ENCODE peak calls at places on chromosomes 6 and 20, in six cellular contexts. V, S, F, A, M and O are unnamed samples.

GRCh38 chr6:152309648-152310047 is 327.5 kb downstream of the SYNE1 start:
- DNase-seq in M (no peak), S (no peak), F (no peak), A (no peak), V (peak), O (no peak)

GRCh38 chr6:106050538-106050937 is 35.6 kb upstream of the PRDM1 start:
- DNase-seq in S (peak), M (no peak), A (no peak), V (no peak), F (no peak), O (no peak)

GRCh38 chr6:37588745-37589139 is 89.0 kb upstream of the CCDC167 start:
- DNase-seq in F (no peak), A (no peak), V (no peak), M (no peak), S (no peak), O (no peak)

GRCh38 chr6:31053873-31054272 is 43.6 kb downstream of the MUC22 start:
- DNase-seq in V (no peak), F (no peak), M (no peak), A (peak), S (no peak), O (no peak)

GRCh38 chr6:167554854-167555253 is 230.0 kb downstream of the TTLL2 start:
- DNase-seq in F (no peak), A (no peak), M (no peak), S (no peak), V (no peak), O (no peak)

GRCh38 chr6:19180348-19181073 is 656.7 kb upstream of the ID4 start:
- DNase-seq in S (no peak), V (no peak), F (no peak), M (peak), A (no peak), O (peak)

GRCh38 chr6:98833101-98834059 is 994 bp upstream of the POU3F2 start:
- DNase-seq in F (peak), A (peak), S (peak), M (no peak), V (peak), O (no peak)

GRCh38 chr6:170293881-170294755 is 3.2 kb upstream of the DLL1 start:
- DNase-seq in F (no peak), S (no peak), V (no peak), M (no peak), A (no peak), O (no peak)

GRCh38 chr6:5851261-5851757 is 155.4 kb downstream of the NRN1 start:
- DNase-seq in S (no peak), F (peak), A (peak), M (peak), V (peak), O (no peak)

GRCh38 chr6:112802154-112802553 is 455.0 kb downstream of the RFPL4B start:
- DNase-seq in S (peak), M (no peak), F (no peak), V (no peak), A (peak), O (no peak)

GRCh38 chr6:74717591-74717990 is 488.3 kb downstream of the COL12A1 start:
- DNase-seq in S (no peak), V (no peak), A (no peak), F (no peak), M (no peak), O (no peak)

GRCh38 chr6:105993769-105994521 is 92.2 kb upstream of the PRDM1 start:
- DNase-seq in M (no peak), A (peak), F (peak), S (peak), V (peak), O (no peak)

GRCh38 chr6:20660534-20660933 is 126.3 kb downstream of the CDKAL1 start:
- DNase-seq in A (no peak), F (no peak), S (no peak), M (no peak), V (no peak), O (no peak)

GRCh38 chr6:146790561-146791091 is 191.9 kb downstream of the ADGB start:
- DNase-seq in S (no peak), A (no peak), F (no peak), M (no peak), V (no peak), O (no peak)

GRCh38 chr6:150336299-150336698 is 32.5 kb upstream of the IYD start:
- DNase-seq in S (peak), F (no peak), M (no peak), V (no peak), A (no peak), O (no peak)

GRCh38 chr6:140811642-140812041 is 1321.1 kb upstream of the GJE1 start:
- DNase-seq in S (no peak), F (no peak), A (no peak), V (no peak), M (no peak), O (no peak)

GRCh38 chr6:41073203-41073967 is 611 bp downstream of the NFYA start:
- DNase-seq in F (peak), S (peak), M (peak), A (peak), V (peak), O (peak)

GRCh38 chr6:41077536-41077935 is 4.8 kb downstream of the NFYA start:
- DNase-seq in A (no peak), V (no peak), F (no peak), S (no peak), M (no peak), O (no peak)

GRCh38 chr6:41072836-41073202 is at the start of gene NFYA:
- DNase-seq in V (peak), A (peak), F (no peak), M (no peak), S (peak), O (no peak)

GRCh38 chr6:41073968-41074691 is 1.4 kb downstream of the NFYA start:
- DNase-seq in S (peak), A (peak), V (peak), M (no peak), F (no peak), O (no peak)

GRCh38 chr6:41074692-41075436 is 2.1 kb downstream of the NFYA start:
- DNase-seq in S (peak), V (no peak), A (no peak), F (no peak), M (no peak), O (no peak)
- H3K4me3 ChIP-seq in S (peak), V (peak), A (peak), F (peak), M (no peak), O (peak)

GRCh38 chr6:142881771-142882170 is 63.2 kb downstream of the HIVEP2 start:
- DNase-seq in M (no peak), S (peak), F (no peak), V (no peak), A (no peak), O (no peak)

GRCh38 chr6:142878407-142878806 is 66.6 kb downstream of the HIVEP2 start:
- DNase-seq in A (no peak), V (no peak), M (no peak), S (no peak), F (no peak), O (no peak)

GRCh38 chr6:142879527-142879926 is 65.4 kb downstream of the HIVEP2 start:
- DNase-seq in S (no peak), M (no peak), V (no peak), A (no peak), F (no peak), O (no peak)

GRCh38 chr6:142881290-142881689 is 63.7 kb downstream of the HIVEP2 start:
- DNase-seq in F (no peak), S (peak), V (no peak), M (no peak), A (no peak), O (no peak)

GRCh38 chr6:142879076-142879475 is 65.9 kb downstream of the HIVEP2 start:
- DNase-seq in M (no peak), S (no peak), A (no peak), V (no peak), F (no peak), O (no peak)
- H3K27ac ChIP-seq in M (no peak), S (no peak), A (no peak), V (no peak), F (no peak), O (no peak)

GRCh38 chr20:61873651-61874420 is 191.8 kb downstream of the TAF4 start:
- DNase-seq in S (no peak), V (no peak), A (no peak), F (no peak), M (no peak), O (no peak)

GRCh38 chr20:61876931-61877330 is 188.8 kb downstream of the TAF4 start:
- DNase-seq in V (no peak), F (no peak), A (no peak), M (no peak), S (no peak), O (no peak)

GRCh38 chr20:61875996-61876395 is 189.7 kb downstream of the TAF4 start:
- DNase-seq in F (no peak), M (no peak), S (no peak), A (no peak), V (no peak), O (no peak)

GRCh38 chr20:61874421-61875068 is 191.1 kb downstream of the TAF4 start:
- DNase-seq in A (peak), V (peak), F (peak), S (peak), M (no peak), O (no peak)

DNA sequence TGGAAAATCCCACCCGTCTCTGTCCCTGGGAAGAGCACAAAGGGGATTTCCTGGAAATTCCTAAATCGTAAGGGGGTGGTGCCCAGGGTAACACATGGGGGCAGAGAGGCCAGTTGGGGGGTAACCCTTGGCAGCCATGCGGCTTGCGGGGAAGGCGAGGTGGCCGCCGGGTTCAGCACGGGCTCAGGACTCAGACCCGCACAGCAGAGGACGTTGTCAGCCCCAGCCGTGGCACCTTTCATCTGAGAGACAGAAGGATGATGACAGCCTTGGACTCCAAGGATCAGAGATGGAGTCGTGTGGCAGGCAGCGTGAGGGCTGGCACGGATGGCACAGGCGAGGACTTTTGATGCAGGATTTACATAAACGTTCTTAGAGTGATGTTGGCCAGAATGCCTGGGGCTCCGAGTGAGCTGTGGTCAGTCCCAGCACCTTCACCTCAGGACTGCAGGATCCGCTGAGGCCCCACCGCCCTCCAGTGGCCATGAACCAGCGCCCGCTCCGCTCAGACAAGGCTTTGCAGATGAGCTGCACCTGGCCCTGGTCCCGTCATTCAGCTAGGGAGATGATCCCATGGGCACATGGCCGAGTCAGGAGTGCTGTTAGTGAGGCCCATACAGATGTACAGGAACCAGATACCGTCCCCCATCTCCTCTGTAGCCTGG is 190.3 kb downstream of the TAF4 start:
- DNase-seq in V (peak), A (no peak), S (no peak), F (peak), M (no peak), O (no peak)
- TF ChIP-seq CTCF in V (peak), A (no peak), S (no peak), F (peak), M (no peak), O (no peak)

GRCh38 chr6:26016326-26017275 is 54.0 kb downstream of the TRIM38 start:
- DNase-seq in V (no peak), F (peak), A (peak), S (peak), M (no peak), O (no peak)
- H3K4me3 ChIP-seq in V (no peak), F (no peak), A (peak), S (peak), M (no peak), O (peak)

DNA sequence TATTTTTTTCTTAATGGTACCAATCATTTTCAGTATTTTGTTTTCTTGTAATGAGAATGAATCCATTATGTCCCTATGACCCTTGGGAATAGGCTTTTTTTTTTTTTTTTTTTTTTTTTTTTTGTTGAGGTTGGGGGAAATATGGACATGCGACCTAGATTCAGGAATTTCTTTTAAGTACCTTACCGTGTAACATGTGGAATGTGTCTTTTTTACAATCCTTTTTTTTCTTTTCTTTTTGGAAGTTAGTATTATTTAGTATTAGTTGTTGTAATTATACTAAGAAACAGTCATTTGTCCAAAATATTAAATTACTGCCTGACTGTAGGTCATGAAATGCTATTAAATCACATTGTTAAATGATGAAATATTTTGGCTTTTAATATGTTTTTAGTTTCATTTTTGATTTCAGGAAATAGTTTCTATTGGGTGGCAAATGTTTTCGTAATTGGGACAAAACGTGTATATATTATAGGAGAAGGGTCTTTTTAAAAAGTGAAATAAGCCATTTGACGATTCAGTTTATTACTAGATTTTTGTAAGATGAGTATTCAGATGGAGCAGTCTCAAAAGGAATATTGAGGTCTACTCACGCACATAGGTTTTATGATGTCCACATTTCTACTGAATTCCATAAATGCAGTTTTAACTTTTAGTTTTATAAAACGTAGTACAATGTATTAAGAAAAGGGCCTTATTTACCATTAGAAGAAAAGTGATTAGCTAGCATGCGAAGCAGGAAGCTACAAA is 4.9 kb downstream of the ARID1B start:
- DNase-seq in V (no peak), M (no peak), F (no peak), A (no peak), S (no peak), O (no peak)
- H3K27ac ChIP-seq in V (no peak), M (peak), F (no peak), A (peak), S (peak), O (peak)

GRCh38 chr6:35403544-35404442 is 48.3 kb upstream of the FANCE start:
- DNase-seq in A (no peak), F (no peak), M (no peak), S (no peak), V (no peak), O (no peak)
- TF ChIP-seq CTCF in A (no peak), F (no peak), M (no peak), S (no peak), V (no peak), O (no peak)

GRCh38 chr6:160767647-160768019 is 65.6 kb downstream of the PLG start:
- DNase-seq in A (no peak), M (no peak), S (no peak), V (no peak), F (no peak), O (no peak)
- H3K4me3 ChIP-seq in A (no peak), M (no peak), S (no peak), V (peak), F (peak), O (peak)

DNA sequence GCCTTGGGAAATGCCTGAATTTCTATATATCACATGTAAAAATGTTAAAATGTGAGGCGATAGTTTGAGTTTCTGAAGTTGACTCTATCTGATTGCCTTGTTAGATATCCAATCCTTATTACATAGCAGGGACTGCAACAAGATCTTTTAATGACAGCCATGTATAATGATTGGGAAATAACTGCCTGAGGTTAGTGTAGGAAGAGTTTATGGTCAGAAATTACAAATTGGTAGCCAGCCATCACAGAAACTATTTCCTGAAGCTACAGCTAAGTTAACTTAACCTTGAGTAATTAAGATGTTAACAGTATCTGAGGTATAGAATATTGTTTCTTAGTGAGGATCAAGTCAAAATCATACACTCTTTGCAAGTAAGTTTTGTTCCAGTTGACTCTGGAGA is 41.0 kb downstream of the AKIRIN2 start:
- DNase-seq in A (no peak), F (no peak), S (peak), M (no peak), V (no peak), O (no peak)
- H3K27ac ChIP-seq in A (peak), F (no peak), S (peak), M (peak), V (no peak), O (peak)